ENCODE peak calls at places on chromosomes 1 and 21, in seven cellular contexts. One of them, this sample, is unnamed.
A peak's percentile ranks its signal among the peaks of the same experiment; 100 is the strongest.

GRCh38 chr1:157969693-157970485 is 23.6 kb upstream of the KIRREL1 start:
- DNase-seq in stomach: no peak
- DNase-seq in HepG2: peak; percentile 13
- DNase-seq in mucosa of descending colon: no peak
- DNase-seq in left ventricle myocardium inferior: no peak
- DNase-seq in lower lobe of right lung: no peak
- DNase-seq in astrocyte of the cerebellum: peak; percentile 86
- DNase-seq in this sample: peak; percentile 63

GRCh38 chr1:975896-976683 is 5.8 kb downstream of the PERM1 start:
- DNase-seq in stomach: peak; percentile 74
- DNase-seq in HepG2: peak; percentile 39
- DNase-seq in mucosa of descending colon: peak; percentile 74
- DNase-seq in left ventricle myocardium inferior: no peak
- DNase-seq in lower lobe of right lung: peak; percentile 79
- DNase-seq in astrocyte of the cerebellum: no peak
- DNase-seq in this sample: peak; percentile 71

GRCh38 chr1:43799656-43800629 is 92.6 kb downstream of the ST3GAL3 start:
- DNase-seq in stomach: no peak
- DNase-seq in HepG2: no peak
- DNase-seq in mucosa of descending colon: no peak
- DNase-seq in left ventricle myocardium inferior: no peak
- DNase-seq in lower lobe of right lung: no peak
- DNase-seq in astrocyte of the cerebellum: peak; percentile 96
- DNase-seq in this sample: no peak

GRCh38 chr1:204075116-204075636 is 2.3 kb downstream of the SOX13 start:
- DNase-seq in stomach: peak; percentile 44
- DNase-seq in HepG2: peak; percentile 40
- DNase-seq in mucosa of descending colon: peak; percentile 73
- DNase-seq in left ventricle myocardium inferior: no peak
- DNase-seq in lower lobe of right lung: no peak
- DNase-seq in astrocyte of the cerebellum: no peak
- DNase-seq in this sample: no peak

GRCh38 chr1:2073382-2074230 is 23.4 kb downstream of the PRKCZ start:
- DNase-seq in stomach: no peak
- DNase-seq in HepG2: no peak
- DNase-seq in mucosa of descending colon: no peak
- DNase-seq in left ventricle myocardium inferior: no peak
- DNase-seq in lower lobe of right lung: no peak
- DNase-seq in astrocyte of the cerebellum: peak; percentile 20
- DNase-seq in this sample: peak; percentile 58

GRCh38 chr1:114458208-114458777 is 52.7 kb downstream of the TRIM33 start:
- DNase-seq in stomach: no peak
- DNase-seq in HepG2: peak; percentile 77
- DNase-seq in mucosa of descending colon: no peak
- DNase-seq in left ventricle myocardium inferior: no peak
- DNase-seq in lower lobe of right lung: no peak
- DNase-seq in astrocyte of the cerebellum: no peak
- DNase-seq in this sample: no peak

GRCh38 chr1:114758251-114758832 is 558 bp upstream of the CSDE1 start:
- DNase-seq in stomach: no peak
- DNase-seq in HepG2: peak; percentile 7
- DNase-seq in mucosa of descending colon: no peak
- DNase-seq in left ventricle myocardium inferior: no peak
- DNase-seq in lower lobe of right lung: no peak
- DNase-seq in astrocyte of the cerebellum: no peak
- DNase-seq in this sample: no peak

GRCh38 chr1:172352435-172352834 is 68.0 kb upstream of the C1orf105 start:
- DNase-seq in stomach: no peak
- DNase-seq in HepG2: no peak
- DNase-seq in mucosa of descending colon: no peak
- DNase-seq in left ventricle myocardium inferior: no peak
- DNase-seq in lower lobe of right lung: no peak
- DNase-seq in astrocyte of the cerebellum: no peak
- DNase-seq in this sample: no peak

GRCh38 chr21:43341349-43342163 is 85.4 kb downstream of the SIK1 start:
- DNase-seq in stomach: no peak
- DNase-seq in HepG2: no peak
- DNase-seq in mucosa of descending colon: no peak
- DNase-seq in left ventricle myocardium inferior: peak; percentile 38
- DNase-seq in lower lobe of right lung: no peak
- DNase-seq in astrocyte of the cerebellum: no peak
- DNase-seq in this sample: no peak

DNA sequence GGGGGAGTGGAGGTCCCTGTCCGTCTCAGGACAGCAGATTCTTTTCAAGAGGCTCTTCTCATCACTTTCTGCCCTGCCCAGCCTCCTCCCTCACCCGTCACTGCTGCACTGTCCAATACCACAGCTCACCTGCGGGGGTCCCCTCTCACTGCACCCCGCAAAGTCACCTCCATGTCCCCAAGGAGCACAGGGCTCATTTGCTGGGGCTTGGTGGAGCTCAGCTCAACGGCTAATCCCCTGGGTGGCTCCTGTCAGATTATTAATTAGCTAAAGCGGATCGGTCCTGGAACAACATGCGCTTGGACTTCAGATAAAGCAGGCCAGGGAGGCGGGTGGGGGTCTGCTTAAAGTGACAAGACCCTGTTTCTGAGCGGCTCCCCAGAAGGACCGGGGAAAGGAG is 43.2 kb downstream of the CASZ1 start:
- DNase-seq in stomach: no peak
- DNase-seq in HepG2: no peak
- DNase-seq in mucosa of descending colon: no peak
- DNase-seq in left ventricle myocardium inferior: no peak
- DNase-seq in lower lobe of right lung: no peak
- DNase-seq in astrocyte of the cerebellum: no peak
- DNase-seq in this sample: no peak
- TF ChIP-seq CTCF in stomach: no peak
- TF ChIP-seq CTCF in HepG2: no peak
- TF ChIP-seq CTCF in mucosa of descending colon: no peak
- TF ChIP-seq CTCF in left ventricle myocardium inferior: peak; percentile 12
- TF ChIP-seq CTCF in lower lobe of right lung: peak; percentile 7
- TF ChIP-seq CTCF in astrocyte of the cerebellum: peak; percentile 7
- TF ChIP-seq CTCF in this sample: peak; percentile 39

DNA sequence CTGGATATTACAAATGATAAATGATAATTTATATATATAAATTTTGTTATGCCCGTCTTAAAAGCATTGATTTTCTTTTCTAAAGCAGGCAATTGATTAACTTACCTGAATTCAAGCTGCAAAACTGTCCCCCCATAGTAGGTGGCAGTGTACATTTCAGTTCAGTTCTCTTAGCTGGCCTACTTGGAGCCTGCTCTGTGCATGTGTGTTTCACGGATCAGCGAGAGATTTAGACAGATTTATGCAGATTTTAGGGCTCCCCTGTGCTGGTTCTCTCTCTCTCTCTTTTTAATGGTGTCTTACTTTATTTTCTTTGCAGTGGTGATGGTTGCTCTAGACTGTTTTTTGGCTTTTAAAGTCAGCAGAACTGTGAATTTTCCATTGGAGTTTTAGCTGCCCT is 30.7 kb downstream of the CLIC4 start:
- DNase-seq in stomach: no peak
- DNase-seq in HepG2: no peak
- DNase-seq in mucosa of descending colon: no peak
- DNase-seq in left ventricle myocardium inferior: no peak
- DNase-seq in lower lobe of right lung: no peak
- DNase-seq in astrocyte of the cerebellum: no peak
- DNase-seq in this sample: no peak
- TF ChIP-seq CTCF in stomach: no peak
- TF ChIP-seq CTCF in HepG2: no peak
- TF ChIP-seq CTCF in mucosa of descending colon: no peak
- TF ChIP-seq CTCF in left ventricle myocardium inferior: no peak
- TF ChIP-seq CTCF in lower lobe of right lung: no peak
- TF ChIP-seq CTCF in astrocyte of the cerebellum: no peak
- TF ChIP-seq CTCF in this sample: no peak

GRCh38 chr1:55337801-55338447 is 122.8 kb upstream of the USP24 start:
- DNase-seq in stomach: no peak
- DNase-seq in HepG2: peak; percentile 35
- DNase-seq in mucosa of descending colon: no peak
- DNase-seq in left ventricle myocardium inferior: no peak
- DNase-seq in lower lobe of right lung: no peak
- DNase-seq in astrocyte of the cerebellum: peak; percentile 43
- DNase-seq in this sample: no peak
- TF ChIP-seq CTCF in stomach: no peak
- TF ChIP-seq CTCF in HepG2: peak; percentile 77
- TF ChIP-seq CTCF in mucosa of descending colon: no peak
- TF ChIP-seq CTCF in left ventricle myocardium inferior: peak; percentile 54
- TF ChIP-seq CTCF in lower lobe of right lung: peak; percentile 38
- TF ChIP-seq CTCF in astrocyte of the cerebellum: peak; percentile 47
- TF ChIP-seq CTCF in this sample: peak; percentile 55

DNA sequence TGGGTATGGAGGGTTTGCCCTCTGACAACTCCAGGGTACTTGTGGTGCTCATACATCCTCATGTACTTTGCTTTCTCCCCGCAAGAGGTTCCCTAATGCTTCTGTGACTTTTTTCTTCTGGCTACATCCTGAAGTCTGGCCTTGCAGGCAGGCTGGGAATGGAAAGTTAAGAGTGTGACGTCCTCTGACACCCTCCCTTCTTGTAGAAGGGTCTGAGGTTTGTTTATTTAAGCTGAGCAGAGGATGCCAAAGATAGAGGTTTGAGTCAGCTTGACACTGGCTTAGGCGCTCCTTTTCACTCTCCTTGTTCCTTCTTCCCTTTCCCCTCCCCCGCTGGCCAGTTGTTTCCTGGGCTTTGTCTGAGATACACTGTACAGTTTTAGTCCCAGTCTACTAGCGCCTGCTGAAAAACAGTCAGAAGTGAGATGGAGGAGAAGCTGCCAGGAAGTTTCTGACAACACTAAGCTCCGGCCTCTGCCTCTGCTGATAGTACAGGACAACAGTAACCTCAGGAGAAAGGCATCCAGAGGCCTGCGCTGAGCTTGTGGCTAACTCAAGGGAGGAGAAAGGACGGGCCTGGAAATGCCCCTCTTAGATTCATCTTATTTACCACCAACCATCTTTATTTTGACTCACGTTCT is at the start of gene MACF1:
- DNase-seq in stomach: peak; percentile 26
- DNase-seq in HepG2: no peak
- DNase-seq in mucosa of descending colon: no peak
- DNase-seq in left ventricle myocardium inferior: peak; percentile 66
- DNase-seq in lower lobe of right lung: no peak
- DNase-seq in astrocyte of the cerebellum: peak; percentile 85
- DNase-seq in this sample: peak; percentile 30
- TF ChIP-seq CTCF in stomach: no peak
- TF ChIP-seq CTCF in HepG2: no peak
- TF ChIP-seq CTCF in mucosa of descending colon: no peak
- TF ChIP-seq CTCF in left ventricle myocardium inferior: peak; percentile 58
- TF ChIP-seq CTCF in lower lobe of right lung: peak; percentile 32
- TF ChIP-seq CTCF in astrocyte of the cerebellum: peak; percentile 54
- TF ChIP-seq CTCF in this sample: peak; percentile 25

GRCh38 chr21:26754853-26755252 is 90.4 kb downstream of the ADAMTS1 start:
- DNase-seq in stomach: no peak
- DNase-seq in HepG2: no peak
- DNase-seq in mucosa of descending colon: no peak
- DNase-seq in left ventricle myocardium inferior: no peak
- DNase-seq in lower lobe of right lung: no peak
- DNase-seq in astrocyte of the cerebellum: no peak
- DNase-seq in this sample: no peak
- TF ChIP-seq CTCF in stomach: no peak
- TF ChIP-seq CTCF in HepG2: no peak
- TF ChIP-seq CTCF in mucosa of descending colon: no peak
- TF ChIP-seq CTCF in left ventricle myocardium inferior: no peak
- TF ChIP-seq CTCF in lower lobe of right lung: no peak
- TF ChIP-seq CTCF in astrocyte of the cerebellum: no peak
- TF ChIP-seq CTCF in this sample: no peak